ENCODE peak calls at places on chromosomes 16 and 17, in ten cellular contexts. Q is pancreas; H is stomach; M is LNCaP clone FGC; E is CD4-positive, alpha-beta T cell; R is endothelial cell; D is B cell; K is AG04449; G is ovary; Y is GM12865. C is an unnamed sample.

GRCh38 chr17:8940866-8941471 is 24.5 kb downstream of the PIK3R5 start:
- DNase-seq in Q (no peak), H (no peak), M (no peak), E (no peak), R (no peak), D (no peak), K (no peak), G (no peak), Y (peak; percentile 36), C (no peak)

GRCh38 chr16:70478912-70479341 is 24.5 kb downstream of the FCSK start:
- DNase-seq in Q (no peak), H (no peak), M (no peak), E (no peak), R (no peak), D (no peak), K (no peak), G (no peak), Y (no peak), C (no peak)

GRCh38 chr16:85114909-85115567 is 2.8 kb upstream of the CIBAR2 start:
- DNase-seq in Q (peak; percentile 80), H (peak; percentile 91), M (peak; percentile 21), E (peak; percentile 57), R (peak; percentile 99), D (peak; percentile 81), K (no peak), G (peak; percentile 91), Y (peak; percentile 90), C (peak; percentile 95)

GRCh38 chr17:73068322-73069153 is 23.9 kb downstream of the SLC39A11 start:
- DNase-seq in Q (no peak), H (no peak), M (no peak), E (no peak), R (no peak), D (no peak), K (peak; percentile 55), G (no peak), Y (no peak), C (no peak)

GRCh38 chr17:76414334-76415295 is 30.2 kb downstream of the SPHK1 start:
- DNase-seq in Q (peak; percentile 45), H (peak; percentile 79), M (no peak), E (no peak), R (no peak), D (no peak), K (no peak), G (peak; percentile 73), Y (no peak), C (peak; percentile 10)

GRCh38 chr16:90012978-90013745 is 6.1 kb downstream of the DBNDD1 start:
- DNase-seq in Q (no peak), H (no peak), M (no peak), E (no peak), R (no peak), D (peak; percentile 59), K (no peak), G (no peak), Y (peak; percentile 80), C (no peak)

GRCh38 chr17:3687949-3688614 is 7.9 kb downstream of the P2RX5 start:
- DNase-seq in Q (no peak), H (no peak), M (no peak), E (no peak), R (no peak), D (peak; percentile 69), K (no peak), G (no peak), Y (peak; percentile 39), C (no peak)

GRCh38 chr16:27568077-27568476 is 18.1 kb downstream of the KATNIP start:
- DNase-seq in Q (no peak), H (no peak), M (no peak), E (no peak), R (no peak), D (no peak), K (no peak), G (no peak), Y (no peak), C (no peak)

GRCh38 chr16:63933841-63934240 is 1188.0 kb downstream of the CDH11 start:
- DNase-seq in Q (no peak), H (no peak), M (no peak), E (no peak), R (no peak), D (no peak), K (no peak), G (no peak), Y (no peak), C (no peak)

GRCh38 chr16:84714028-84714427 is 14.2 kb downstream of the USP10 start:
- DNase-seq in Q (no peak), H (no peak), M (no peak), E (no peak), R (no peak), D (no peak), K (no peak), G (no peak), Y (no peak), C (no peak)

GRCh38 chr16:12558641-12559040 is 245.0 kb downstream of the CPPED1 start:
- DNase-seq in Q (no peak), H (no peak), M (no peak), E (no peak), R (no peak), D (no peak), K (no peak), G (no peak), Y (no peak), C (no peak)
- TF ChIP-seq CTCF in Q (no peak), H (no peak), M (peak; percentile 15), E (no peak), R (no peak), D (no peak), K (no peak), G (no peak), Y (peak; percentile 6), C (no peak)

GRCh38 chr17:20224379-20224778 is 215.2 kb downstream of the SPECC1 start:
- DNase-seq in Q (no peak), H (no peak), M (no peak), E (no peak), R (no peak), D (no peak), K (no peak), G (no peak), Y (no peak), C (no peak)

GRCh38 chr17:20228410-20228809 is 219.3 kb downstream of the SPECC1 start:
- DNase-seq in Q (no peak), H (no peak), M (no peak), E (no peak), R (no peak), D (no peak), K (no peak), G (no peak), Y (no peak), C (no peak)

GRCh38 chr17:20226814-20227482 is 217.8 kb downstream of the SPECC1 start:
- DNase-seq in Q (peak; percentile 78), H (peak; percentile 82), M (no peak), E (peak; percentile 68), R (peak; percentile 89), D (peak; percentile 62), K (peak; percentile 45), G (peak; percentile 88), Y (peak; percentile 76), C (peak; percentile 64)

GRCh38 chr17:20223808-20224328 is 214.7 kb downstream of the SPECC1 start:
- DNase-seq in Q (no peak), H (no peak), M (no peak), E (no peak), R (no peak), D (no peak), K (no peak), G (no peak), Y (no peak), C (no peak)

GRCh38 chr17:20225162-20226115 is 216.3 kb downstream of the SPECC1 start:
- DNase-seq in Q (no peak), H (no peak), M (no peak), E (no peak), R (no peak), D (no peak), K (no peak), G (no peak), Y (no peak), C (no peak)
- TF ChIP-seq CTCF in Q (no peak), H (no peak), M (peak; percentile 44), E (no peak), R (no peak), D (no peak), K (no peak), G (no peak), Y (no peak), C (no peak)

GRCh38 chr17:48843172-48843900 is 12.5 kb downstream of the CALCOCO2 start:
- DNase-seq in Q (no peak), H (no peak), M (no peak), E (no peak), R (no peak), D (no peak), K (no peak), G (no peak), Y (no peak), C (no peak)
- TF ChIP-seq CTCF in Q (no peak), H (no peak), M (no peak), E (no peak), R (no peak), D (no peak), K (no peak), G (no peak), Y (no peak), C (no peak)

GRCh38 chr17:40888321-40888720 is 3.3 kb upstream of the KRT20 start:
- DNase-seq in Q (no peak), H (no peak), M (no peak), E (no peak), R (no peak), D (no peak), K (no peak), G (no peak), Y (no peak), C (no peak)

GRCh38 chr17:40886090-40886489 is 1.0 kb upstream of the KRT20 start:
- DNase-seq in Q (no peak), H (no peak), M (no peak), E (no peak), R (no peak), D (no peak), K (no peak), G (no peak), Y (no peak), C (no peak)

GRCh38 chr17:40883960-40884359 is 1.1 kb downstream of the KRT20 start:
- DNase-seq in Q (no peak), H (no peak), M (no peak), E (no peak), R (no peak), D (no peak), K (no peak), G (no peak), Y (no peak), C (no peak)

GRCh38 chr17:40883031-40883430 is 2.0 kb downstream of the KRT20 start:
- DNase-seq in Q (no peak), H (no peak), M (no peak), E (no peak), R (no peak), D (no peak), K (no peak), G (no peak), Y (no peak), C (no peak)

DNA sequence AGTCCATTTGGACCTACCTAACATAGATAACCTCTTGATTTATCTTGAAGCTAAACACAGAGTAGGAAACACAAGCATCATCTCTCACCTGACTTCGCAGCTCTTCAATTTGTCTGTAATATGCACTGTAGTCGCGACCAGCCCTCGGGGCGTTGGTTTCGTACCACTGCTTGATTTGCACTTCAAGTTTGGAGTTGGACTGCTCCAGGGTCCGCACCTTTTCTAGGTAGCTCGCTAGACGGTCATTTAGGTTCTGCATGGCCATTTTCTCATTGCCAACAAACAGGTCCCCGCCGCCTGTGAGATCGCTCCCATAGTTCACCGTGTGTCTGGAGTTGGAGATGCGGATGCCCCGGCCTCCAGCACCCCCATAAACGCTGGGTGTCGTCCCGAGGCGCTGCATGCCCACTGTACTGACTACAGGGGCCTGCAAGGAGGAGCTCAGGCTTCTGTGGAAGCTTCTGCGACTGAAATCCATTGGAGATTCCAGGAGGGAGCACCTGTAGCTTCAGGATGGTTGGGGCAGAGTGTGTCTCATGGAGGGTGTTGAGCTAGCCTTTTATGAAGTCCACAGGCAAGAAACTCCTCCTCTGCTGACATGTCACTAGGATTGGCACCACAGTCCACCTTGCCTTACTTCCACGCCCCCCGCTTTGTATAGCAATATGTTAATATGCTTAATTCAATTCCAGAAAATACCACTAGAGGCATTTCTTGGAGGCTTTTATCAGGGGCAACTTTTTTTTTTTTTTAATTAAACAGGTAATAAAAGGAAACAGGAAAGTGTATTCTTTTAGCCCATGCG is at the start of gene KRT20:
- DNase-seq in Q (no peak), H (no peak), M (no peak), E (no peak), R (no peak), D (no peak), K (no peak), G (no peak), Y (no peak), C (no peak)
- TF ChIP-seq CTCF in Q (no peak), H (no peak), M (no peak), E (no peak), R (peak; percentile 39), D (no peak), K (no peak), G (no peak), Y (no peak), C (no peak)